ENCODE peak calls at places on chromosomes 12 and 14, in eight cellular contexts. O is HCT116, F is transverse colon, B is endothelial cell of umbilical vein, Z is HepG2, Y is stomach, Q is upper lobe of left lung, W is spleen. T is an unnamed sample.

GRCh38 chr14:96167224-96168148 is 37.2 kb upstream of the BDKRB2 start:
- DNase-seq in O (no peak), F (peak; percentile 50), B (peak; percentile 34), Z (no peak), Y (no peak), Q (no peak), W (peak; percentile 8), T (no peak)

GRCh38 chr14:22564463-22564862 is 24.6 kb downstream of the DAD1 start:
- DNase-seq in O (no peak), F (no peak), B (no peak), Z (no peak), Y (no peak), Q (no peak), W (no peak), T (no peak)

GRCh38 chr14:22400590-22401259 is 188.3 kb downstream of the DAD1 start:
- DNase-seq in O (no peak), F (no peak), B (peak; percentile 29), Z (no peak), Y (no peak), Q (no peak), W (no peak), T (no peak)

GRCh38 chr12:62893276-62893675 is 41.7 kb downstream of the PPM1H start:
- DNase-seq in O (no peak), F (no peak), B (no peak), Z (no peak), Y (no peak), Q (no peak), W (no peak), T (no peak)

GRCh38 chr14:80644826-80645225 is 296.7 kb downstream of the CEP128 start:
- DNase-seq in O (no peak), F (no peak), B (peak; percentile 82), Z (no peak), Y (no peak), Q (no peak), W (no peak), T (no peak)

GRCh38 chr12:44174053-44174452 is 338.2 kb downstream of the TMEM117 start:
- DNase-seq in O (no peak), F (no peak), B (no peak), Z (no peak), Y (no peak), Q (no peak), W (no peak), T (no peak)

GRCh38 chr14:84519836-84520235 is 1010.1 kb upstream of the FLRT2 start:
- DNase-seq in O (no peak), F (no peak), B (no peak), Z (no peak), Y (no peak), Q (no peak), W (no peak), T (no peak)

GRCh38 chr12:123483602-123484273 is 25.8 kb downstream of the SNRNP35 start:
- DNase-seq in O (no peak), F (no peak), B (no peak), Z (no peak), Y (no peak), Q (no peak), W (no peak), T (no peak)

GRCh38 chr12:111186347-111186746 is 182.5 kb downstream of the PHETA1 start:
- DNase-seq in O (no peak), F (no peak), B (no peak), Z (no peak), Y (no peak), Q (no peak), W (no peak), T (no peak)

GRCh38 chr14:50808053-50808452 is 22.9 kb downstream of the NIN start:
- DNase-seq in O (no peak), F (no peak), B (no peak), Z (no peak), Y (no peak), Q (no peak), W (no peak), T (no peak)

GRCh38 chr12:58286353-58286752 is 345.0 kb downstream of the ATP23 start:
- DNase-seq in O (no peak), F (no peak), B (no peak), Z (no peak), Y (no peak), Q (no peak), W (no peak), T (no peak)

GRCh38 chr14:69013943-69014782 is 35.1 kb upstream of the ACTN1 start:
- DNase-seq in O (no peak), F (peak; percentile 84), B (peak; percentile 64), Z (peak; percentile 88), Y (peak; percentile 83), Q (peak; percentile 43), W (peak; percentile 92), T (peak; percentile 55)

GRCh38 chr12:109881752-109882151 is 1.4 kb upstream of the GLTP start:
- DNase-seq in O (no peak), F (no peak), B (no peak), Z (no peak), Y (no peak), Q (no peak), W (no peak), T (no peak)

GRCh38 chr12:56152756-56153137 is 360 bp downstream of the MYL6B start:
- DNase-seq in O (no peak), F (no peak), B (no peak), Z (no peak), Y (no peak), Q (no peak), W (no peak), T (no peak)

GRCh38 chr14:105312973-105313372 is 1.6 kb upstream of the PACS2 start:
- DNase-seq in O (no peak), F (no peak), B (no peak), Z (no peak), Y (no peak), Q (no peak), W (peak; percentile 78), T (no peak)

DNA sequence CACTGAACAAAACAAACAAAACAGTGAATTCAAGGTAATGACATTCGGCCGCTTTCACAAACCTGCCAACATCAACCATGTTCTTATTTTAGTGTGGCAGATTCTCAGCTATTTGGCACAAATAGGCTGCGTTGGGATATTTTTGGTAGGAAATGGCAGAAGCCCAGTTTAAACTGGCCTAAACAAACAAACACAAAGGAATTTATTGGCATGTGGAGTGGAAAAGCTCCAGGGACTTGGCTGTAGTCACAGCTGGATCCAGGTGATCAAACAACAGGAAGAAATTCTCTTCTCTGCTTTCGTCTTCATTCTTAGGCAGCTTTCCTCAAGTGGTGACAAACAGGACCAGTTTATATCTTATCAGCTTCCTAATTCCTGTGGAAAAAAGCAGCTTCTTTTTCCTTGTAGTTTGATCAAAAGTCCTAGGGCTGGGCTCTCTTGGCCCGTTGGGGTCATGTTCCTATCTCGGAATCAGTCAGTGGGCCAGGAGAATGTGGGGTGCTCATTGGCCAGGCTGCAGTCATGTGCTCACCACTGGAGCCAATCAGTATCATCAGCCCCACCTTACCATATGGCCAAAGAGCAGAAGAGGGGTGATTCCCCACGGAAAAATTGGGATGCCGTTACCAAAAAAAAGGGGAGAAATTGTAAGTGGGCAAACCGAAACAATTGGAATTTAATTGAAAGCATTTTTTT is 22.6 kb downstream of the C12orf75 start:
- DNase-seq in O (no peak), F (no peak), B (peak; percentile 73), Z (no peak), Y (peak; percentile 58), Q (no peak), W (no peak), T (peak; percentile 66)
- TF ChIP-seq POLR2AphosphoS5 in O (no peak), F (no peak), B (no peak), Z (no peak), Y (peak; percentile 8), Q (no peak), W (no peak), T (peak; percentile 87)

DNA sequence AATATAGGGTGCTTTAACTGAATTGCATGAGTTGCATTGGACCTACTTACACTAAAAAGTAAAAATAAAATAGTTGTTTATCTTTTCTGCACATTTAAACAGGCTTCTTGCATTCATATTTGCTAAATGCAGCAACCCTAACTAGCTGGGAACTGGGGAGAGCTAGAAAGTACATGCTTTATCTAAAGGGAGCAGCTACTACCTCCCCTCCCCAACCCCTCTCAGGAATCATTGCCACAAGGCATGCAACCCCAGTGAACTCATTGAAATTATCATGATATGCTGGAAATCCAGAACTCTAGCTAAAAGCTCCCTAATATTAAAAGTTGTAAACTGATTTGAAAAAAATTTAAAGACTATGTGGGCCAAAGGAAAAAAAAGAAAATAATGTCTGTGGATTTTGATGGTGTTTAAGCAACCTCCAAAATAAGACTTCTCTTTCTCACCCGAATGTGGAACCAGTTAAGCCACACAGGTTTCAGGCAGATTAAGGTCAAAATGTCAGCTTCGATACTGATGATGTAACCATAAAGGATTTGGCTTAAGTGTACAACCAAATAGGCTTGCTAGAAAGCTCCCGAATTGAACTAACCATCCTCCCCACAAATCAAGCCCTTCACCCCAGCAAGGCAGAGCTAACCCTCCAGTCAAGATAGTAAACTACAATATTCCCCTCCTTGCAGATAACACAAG is 13.7 kb upstream of the POC1B start:
- DNase-seq in O (no peak), F (no peak), B (no peak), Z (no peak), Y (no peak), Q (no peak), W (no peak), T (no peak)
- H3K27ac ChIP-seq in O (no peak overlapping the region), F (no peak overlapping the region), B (no peak overlapping the region), Z (no peak overlapping the region), Y (no peak overlapping the region), Q (no peak overlapping the region), W (no peak overlapping the region), T (no peak overlapping the region)

GRCh38 chr14:97217094-97217885 is 420.1 kb downstream of the VRK1 start:
- DNase-seq in O (no peak), F (no peak), B (no peak), Z (no peak), Y (no peak), Q (no peak), W (no peak), T (no peak)
- TF ChIP-seq POLR2AphosphoS5 in O (no peak), F (no peak), B (no peak), Z (no peak), Y (no peak), Q (no peak), W (no peak), T (no peak)

GRCh38 chr12:2094597-2094996 is 41.8 kb downstream of the CACNA1C start:
- DNase-seq in O (no peak), F (no peak), B (no peak), Z (no peak), Y (no peak), Q (no peak), W (no peak), T (no peak)

GRCh38 chr12:2095878-2096277 is 43.1 kb downstream of the CACNA1C start:
- DNase-seq in O (no peak), F (peak; percentile 43), B (no peak), Z (no peak), Y (no peak), Q (no peak), W (no peak), T (peak; percentile 31)

GRCh38 chr12:2097617-2098016 is 44.8 kb downstream of the CACNA1C start:
- DNase-seq in O (no peak), F (no peak), B (no peak), Z (no peak), Y (no peak), Q (no peak), W (no peak), T (no peak)

GRCh38 chr12:2092354-2092753 is 39.6 kb downstream of the CACNA1C start:
- DNase-seq in O (no peak), F (no peak), B (no peak), Z (no peak), Y (no peak), Q (no peak), W (no peak), T (no peak)

DNA sequence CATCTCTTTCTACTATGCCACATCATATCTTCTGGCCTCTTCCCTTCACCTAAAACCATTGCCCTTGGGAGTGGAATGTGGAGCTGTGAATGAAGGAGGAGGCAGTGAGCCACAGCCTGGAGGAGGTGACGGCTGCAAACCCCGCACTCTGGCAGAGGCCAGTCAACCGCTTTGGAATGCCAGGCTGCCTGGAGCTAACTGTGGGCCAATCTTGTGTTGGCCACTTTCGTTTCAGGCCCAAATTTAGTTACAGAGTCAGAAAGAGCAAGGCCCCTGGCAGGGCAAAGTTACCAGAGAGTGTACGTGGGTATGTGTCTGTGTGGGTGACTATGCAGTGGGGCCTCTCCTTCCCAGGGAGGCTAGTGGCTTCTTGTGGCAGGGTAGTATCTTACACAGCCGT is 40.1 kb downstream of the CACNA1C start:
- DNase-seq in O (no peak), F (no peak), B (no peak), Z (no peak), Y (no peak), Q (no peak), W (no peak), T (no peak)
- H3K27ac ChIP-seq in O (no peak overlapping the region), F (peak overlapping the region; percentile 87), B (no peak overlapping the region), Z (no peak overlapping the region), Y (peak overlapping the region; percentile 47), Q (no peak overlapping the region), W (no peak overlapping the region), T (no peak overlapping the region)

T was measured in prostate gland.